ENCODE peak calls at places on chromosomes 11 and 22, in ten cellular contexts. One of them, this sample, is unnamed.

GRCh38 chr11:111765984-111766833 is at the start of gene PPP2R1B:
- DNase-seq in posterior cingulate gyrus: peak; percentile 88
- DNase-seq in H9: peak; percentile 93
- DNase-seq in HT1080: peak; percentile 77
- DNase-seq in NCI-H2029 treated with DMSO at 0.1 percent for 48 hours: peak; percentile 46
- DNase-seq in AG09319: no peak
- DNase-seq in GM23338: peak; percentile 90
- DNase-seq in stromal cell of bone marrow: peak; percentile 34
- DNase-seq in activated naive CD4-positive, alpha-beta T cell treated with anti-CD3 and anti-CD28 coated beads for 36 hours: peak; percentile 78
- DNase-seq in substantia nigra: peak; percentile 84
- DNase-seq in this sample: peak; percentile 83

GRCh38 chr11:64915366-64915887 is 1.6 kb downstream of the ATG2A start:
- DNase-seq in H9: no peak
- DNase-seq in substantia nigra: no peak
- DNase-seq in AG09319: no peak
- DNase-seq in stromal cell of bone marrow: no peak
- DNase-seq in HT1080: no peak
- DNase-seq in NCI-H2029 treated with DMSO at 0.1 percent for 48 hours: no peak
- DNase-seq in posterior cingulate gyrus: no peak
- DNase-seq in GM23338: no peak
- DNase-seq in activated naive CD4-positive, alpha-beta T cell treated with anti-CD3 and anti-CD28 coated beads for 36 hours: no peak
- DNase-seq in this sample: no peak

GRCh38 chr11:24312464-24313238 is 184.2 kb upstream of the LUZP2 start:
- DNase-seq in posterior cingulate gyrus: no peak
- DNase-seq in AG09319: no peak
- DNase-seq in activated naive CD4-positive, alpha-beta T cell treated with anti-CD3 and anti-CD28 coated beads for 36 hours: no peak
- DNase-seq in H9: no peak
- DNase-seq in NCI-H2029 treated with DMSO at 0.1 percent for 48 hours: no peak
- DNase-seq in substantia nigra: no peak
- DNase-seq in HT1080: peak; percentile 42
- DNase-seq in stromal cell of bone marrow: no peak
- DNase-seq in GM23338: no peak
- DNase-seq in this sample: no peak

GRCh38 chr11:115126515-115127208 is 377.6 kb downstream of the CADM1 start:
- DNase-seq in HT1080: no peak
- DNase-seq in stromal cell of bone marrow: no peak
- DNase-seq in GM23338: no peak
- DNase-seq in NCI-H2029 treated with DMSO at 0.1 percent for 48 hours: no peak
- DNase-seq in substantia nigra: no peak
- DNase-seq in activated naive CD4-positive, alpha-beta T cell treated with anti-CD3 and anti-CD28 coated beads for 36 hours: no peak
- DNase-seq in H9: no peak
- DNase-seq in posterior cingulate gyrus: no peak
- DNase-seq in AG09319: no peak
- DNase-seq in this sample: no peak

GRCh38 chr11:55701429-55701828 is 39.4 kb downstream of the OR4C6 start:
- DNase-seq in NCI-H2029 treated with DMSO at 0.1 percent for 48 hours: no peak
- DNase-seq in substantia nigra: no peak
- DNase-seq in activated naive CD4-positive, alpha-beta T cell treated with anti-CD3 and anti-CD28 coated beads for 36 hours: no peak
- DNase-seq in HT1080: no peak
- DNase-seq in H9: no peak
- DNase-seq in GM23338: no peak
- DNase-seq in stromal cell of bone marrow: no peak
- DNase-seq in posterior cingulate gyrus: no peak
- DNase-seq in AG09319: no peak
- DNase-seq in this sample: no peak

GRCh38 chr11:122186439-122187080 is 70.5 kb upstream of the BLID start:
- DNase-seq in posterior cingulate gyrus: no peak
- DNase-seq in AG09319: peak; percentile 93
- DNase-seq in HT1080: peak; percentile 94
- DNase-seq in GM23338: no peak
- DNase-seq in stromal cell of bone marrow: peak; percentile 99
- DNase-seq in activated naive CD4-positive, alpha-beta T cell treated with anti-CD3 and anti-CD28 coated beads for 36 hours: no peak
- DNase-seq in H9: no peak
- DNase-seq in NCI-H2029 treated with DMSO at 0.1 percent for 48 hours: no peak
- DNase-seq in substantia nigra: no peak
- DNase-seq in this sample: no peak

GRCh38 chr11:125552927-125553326 is 16.4 kb upstream of the EI24 start:
- DNase-seq in HT1080: no peak
- DNase-seq in stromal cell of bone marrow: no peak
- DNase-seq in AG09319: no peak
- DNase-seq in NCI-H2029 treated with DMSO at 0.1 percent for 48 hours: no peak
- DNase-seq in H9: no peak
- DNase-seq in substantia nigra: no peak
- DNase-seq in GM23338: no peak
- DNase-seq in posterior cingulate gyrus: no peak
- DNase-seq in activated naive CD4-positive, alpha-beta T cell treated with anti-CD3 and anti-CD28 coated beads for 36 hours: no peak
- DNase-seq in this sample: no peak

GRCh38 chr11:96621161-96621560 is 231.3 kb downstream of the JRKL start:
- DNase-seq in GM23338: no peak
- DNase-seq in stromal cell of bone marrow: no peak
- DNase-seq in NCI-H2029 treated with DMSO at 0.1 percent for 48 hours: no peak
- DNase-seq in HT1080: no peak
- DNase-seq in AG09319: no peak
- DNase-seq in posterior cingulate gyrus: no peak
- DNase-seq in substantia nigra: no peak
- DNase-seq in H9: no peak
- DNase-seq in activated naive CD4-positive, alpha-beta T cell treated with anti-CD3 and anti-CD28 coated beads for 36 hours: no peak
- DNase-seq in this sample: no peak

GRCh38 chr11:130227373-130227772 is 67.8 kb downstream of the ST14 start:
- DNase-seq in activated naive CD4-positive, alpha-beta T cell treated with anti-CD3 and anti-CD28 coated beads for 36 hours: no peak
- DNase-seq in substantia nigra: no peak
- DNase-seq in stromal cell of bone marrow: no peak
- DNase-seq in GM23338: no peak
- DNase-seq in posterior cingulate gyrus: no peak
- DNase-seq in NCI-H2029 treated with DMSO at 0.1 percent for 48 hours: no peak
- DNase-seq in H9: no peak
- DNase-seq in AG09319: no peak
- DNase-seq in HT1080: no peak
- DNase-seq in this sample: no peak

GRCh38 chr11:2409701-2410468 is 9.3 kb downstream of the TSSC4 start:
- DNase-seq in GM23338: no peak
- DNase-seq in activated naive CD4-positive, alpha-beta T cell treated with anti-CD3 and anti-CD28 coated beads for 36 hours: no peak
- DNase-seq in NCI-H2029 treated with DMSO at 0.1 percent for 48 hours: no peak
- DNase-seq in AG09319: no peak
- DNase-seq in HT1080: no peak
- DNase-seq in stromal cell of bone marrow: no peak
- DNase-seq in H9: no peak
- DNase-seq in substantia nigra: no peak
- DNase-seq in posterior cingulate gyrus: no peak
- DNase-seq in this sample: no peak

GRCh38 chr11:124633355-124633754 is 10.7 kb downstream of the TBRG1 start:
- DNase-seq in stromal cell of bone marrow: no peak
- DNase-seq in H9: no peak
- DNase-seq in GM23338: no peak
- DNase-seq in posterior cingulate gyrus: no peak
- DNase-seq in HT1080: no peak
- DNase-seq in substantia nigra: no peak
- DNase-seq in activated naive CD4-positive, alpha-beta T cell treated with anti-CD3 and anti-CD28 coated beads for 36 hours: no peak
- DNase-seq in AG09319: no peak
- DNase-seq in NCI-H2029 treated with DMSO at 0.1 percent for 48 hours: no peak
- DNase-seq in this sample: no peak

GRCh38 chr11:34274712-34275398 is 83.0 kb downstream of the ABTB2 start:
- DNase-seq in H9: no peak
- DNase-seq in GM23338: no peak
- DNase-seq in HT1080: peak; percentile 98
- DNase-seq in AG09319: peak; percentile 91
- DNase-seq in substantia nigra: peak; percentile 73
- DNase-seq in stromal cell of bone marrow: peak; percentile 96
- DNase-seq in posterior cingulate gyrus: peak; percentile 41
- DNase-seq in activated naive CD4-positive, alpha-beta T cell treated with anti-CD3 and anti-CD28 coated beads for 36 hours: no peak
- DNase-seq in NCI-H2029 treated with DMSO at 0.1 percent for 48 hours: peak; percentile 89
- DNase-seq in this sample: peak; percentile 75

GRCh38 chr11:84019576-84020194 is 733.5 kb upstream of the CCDC90B start:
- DNase-seq in activated naive CD4-positive, alpha-beta T cell treated with anti-CD3 and anti-CD28 coated beads for 36 hours: no peak
- DNase-seq in AG09319: no peak
- DNase-seq in posterior cingulate gyrus: no peak
- DNase-seq in substantia nigra: no peak
- DNase-seq in HT1080: peak; percentile 81
- DNase-seq in stromal cell of bone marrow: peak; percentile 65
- DNase-seq in GM23338: no peak
- DNase-seq in H9: no peak
- DNase-seq in NCI-H2029 treated with DMSO at 0.1 percent for 48 hours: no peak
- DNase-seq in this sample: no peak

GRCh38 chr11:44434191-44434590 is 124.3 kb upstream of the ALX4 start:
- DNase-seq in GM23338: no peak
- DNase-seq in activated naive CD4-positive, alpha-beta T cell treated with anti-CD3 and anti-CD28 coated beads for 36 hours: no peak
- DNase-seq in posterior cingulate gyrus: no peak
- DNase-seq in H9: no peak
- DNase-seq in stromal cell of bone marrow: no peak
- DNase-seq in AG09319: no peak
- DNase-seq in HT1080: no peak
- DNase-seq in NCI-H2029 treated with DMSO at 0.1 percent for 48 hours: peak; percentile 11
- DNase-seq in substantia nigra: no peak
- DNase-seq in this sample: no peak

GRCh38 chr22:36084717-36085116 is 56.1 kb upstream of the RBFOX2 start:
- DNase-seq in HT1080: no peak
- DNase-seq in posterior cingulate gyrus: no peak
- DNase-seq in activated naive CD4-positive, alpha-beta T cell treated with anti-CD3 and anti-CD28 coated beads for 36 hours: no peak
- DNase-seq in AG09319: no peak
- DNase-seq in NCI-H2029 treated with DMSO at 0.1 percent for 48 hours: no peak
- DNase-seq in H9: no peak
- DNase-seq in substantia nigra: no peak
- DNase-seq in stromal cell of bone marrow: no peak
- DNase-seq in GM23338: no peak
- DNase-seq in this sample: no peak

GRCh38 chr11:87180743-87181142 is 143.0 kb downstream of the TMEM135 start:
- DNase-seq in H9: no peak
- DNase-seq in NCI-H2029 treated with DMSO at 0.1 percent for 48 hours: no peak
- DNase-seq in GM23338: no peak
- DNase-seq in substantia nigra: no peak
- DNase-seq in stromal cell of bone marrow: peak; percentile 57
- DNase-seq in activated naive CD4-positive, alpha-beta T cell treated with anti-CD3 and anti-CD28 coated beads for 36 hours: no peak
- DNase-seq in posterior cingulate gyrus: no peak
- DNase-seq in HT1080: peak; percentile 8
- DNase-seq in AG09319: peak; percentile 8
- DNase-seq in this sample: no peak

GRCh38 chr11:47440054-47440476 is 8.9 kb downstream of the RAPSN start:
- DNase-seq in activated naive CD4-positive, alpha-beta T cell treated with anti-CD3 and anti-CD28 coated beads for 36 hours: no peak
- DNase-seq in GM23338: no peak
- DNase-seq in AG09319: no peak
- DNase-seq in H9: no peak
- DNase-seq in HT1080: no peak
- DNase-seq in posterior cingulate gyrus: no peak
- DNase-seq in substantia nigra: no peak
- DNase-seq in NCI-H2029 treated with DMSO at 0.1 percent for 48 hours: no peak
- DNase-seq in stromal cell of bone marrow: no peak
- DNase-seq in this sample: no peak

GRCh38 chr11:1101318-1102089 is 26.8 kb downstream of the MUC2 start:
- DNase-seq in H9: no peak
- DNase-seq in posterior cingulate gyrus: no peak
- DNase-seq in activated naive CD4-positive, alpha-beta T cell treated with anti-CD3 and anti-CD28 coated beads for 36 hours: no peak
- DNase-seq in NCI-H2029 treated with DMSO at 0.1 percent for 48 hours: no peak
- DNase-seq in AG09319: no peak
- DNase-seq in GM23338: no peak
- DNase-seq in HT1080: no peak
- DNase-seq in substantia nigra: no peak
- DNase-seq in stromal cell of bone marrow: no peak
- DNase-seq in this sample: no peak

GRCh38 chr11:122100222-122101080 is 15.6 kb downstream of the BLID start:
- DNase-seq in HT1080: no peak
- DNase-seq in H9: peak; percentile 67
- DNase-seq in posterior cingulate gyrus: peak; percentile 67
- DNase-seq in AG09319: peak; percentile 75
- DNase-seq in substantia nigra: peak; percentile 41
- DNase-seq in activated naive CD4-positive, alpha-beta T cell treated with anti-CD3 and anti-CD28 coated beads for 36 hours: no peak
- DNase-seq in NCI-H2029 treated with DMSO at 0.1 percent for 48 hours: no peak
- DNase-seq in GM23338: peak; percentile 74
- DNase-seq in stromal cell of bone marrow: peak; percentile 70
- DNase-seq in this sample: peak; percentile 63

GRCh38 chr11:16082532-16083055 is 273.8 kb downstream of the SOX6 start:
- DNase-seq in substantia nigra: no peak
- DNase-seq in H9: no peak
- DNase-seq in activated naive CD4-positive, alpha-beta T cell treated with anti-CD3 and anti-CD28 coated beads for 36 hours: no peak
- DNase-seq in HT1080: no peak
- DNase-seq in posterior cingulate gyrus: no peak
- DNase-seq in NCI-H2029 treated with DMSO at 0.1 percent for 48 hours: peak; percentile 90
- DNase-seq in GM23338: no peak
- DNase-seq in stromal cell of bone marrow: no peak
- DNase-seq in AG09319: no peak
- DNase-seq in this sample: no peak

GRCh38 chr11:131504199-131504949 is 134.0 kb downstream of the NTM start:
- DNase-seq in AG09319: no peak
- DNase-seq in posterior cingulate gyrus: peak; percentile 69
- DNase-seq in H9: peak; percentile 82
- DNase-seq in GM23338: peak; percentile 89
- DNase-seq in activated naive CD4-positive, alpha-beta T cell treated with anti-CD3 and anti-CD28 coated beads for 36 hours: no peak
- DNase-seq in HT1080: peak; percentile 61
- DNase-seq in NCI-H2029 treated with DMSO at 0.1 percent for 48 hours: no peak
- DNase-seq in stromal cell of bone marrow: no peak
- DNase-seq in substantia nigra: peak; percentile 63
- DNase-seq in this sample: peak; percentile 42

GRCh38 chr11:35030716-35031213 is 108.2 kb upstream of the CD44 start:
- DNase-seq in activated naive CD4-positive, alpha-beta T cell treated with anti-CD3 and anti-CD28 coated beads for 36 hours: peak; percentile 55
- DNase-seq in AG09319: no peak
- DNase-seq in GM23338: no peak
- DNase-seq in posterior cingulate gyrus: no peak
- DNase-seq in stromal cell of bone marrow: peak; percentile 99
- DNase-seq in H9: no peak
- DNase-seq in substantia nigra: no peak
- DNase-seq in NCI-H2029 treated with DMSO at 0.1 percent for 48 hours: no peak
- DNase-seq in HT1080: peak; percentile 99
- DNase-seq in this sample: no peak

GRCh38 chr22:49203863-49204598 is 623.6 kb downstream of the BRD1 start:
- DNase-seq in activated naive CD4-positive, alpha-beta T cell treated with anti-CD3 and anti-CD28 coated beads for 36 hours: no peak
- DNase-seq in posterior cingulate gyrus: peak; percentile 1
- DNase-seq in stromal cell of bone marrow: no peak
- DNase-seq in GM23338: no peak
- DNase-seq in HT1080: no peak
- DNase-seq in AG09319: no peak
- DNase-seq in NCI-H2029 treated with DMSO at 0.1 percent for 48 hours: no peak
- DNase-seq in substantia nigra: no peak
- DNase-seq in H9: peak; percentile 20
- DNase-seq in this sample: no peak

GRCh38 chr11:113106507-113106906 is 145.3 kb downstream of the NCAM1 start:
- DNase-seq in AG09319: no peak
- DNase-seq in stromal cell of bone marrow: no peak
- DNase-seq in substantia nigra: no peak
- DNase-seq in HT1080: peak; percentile 93
- DNase-seq in NCI-H2029 treated with DMSO at 0.1 percent for 48 hours: no peak
- DNase-seq in activated naive CD4-positive, alpha-beta T cell treated with anti-CD3 and anti-CD28 coated beads for 36 hours: no peak
- DNase-seq in H9: no peak
- DNase-seq in posterior cingulate gyrus: no peak
- DNase-seq in GM23338: no peak
- DNase-seq in this sample: no peak

GRCh38 chr11:41459602-41460405 is at the start of gene LRRC4C:
- DNase-seq in posterior cingulate gyrus: peak; percentile 8
- DNase-seq in H9: no peak
- DNase-seq in stromal cell of bone marrow: no peak
- DNase-seq in NCI-H2029 treated with DMSO at 0.1 percent for 48 hours: no peak
- DNase-seq in activated naive CD4-positive, alpha-beta T cell treated with anti-CD3 and anti-CD28 coated beads for 36 hours: no peak
- DNase-seq in GM23338: peak; percentile 34
- DNase-seq in HT1080: no peak
- DNase-seq in substantia nigra: peak; percentile 12
- DNase-seq in AG09319: no peak
- DNase-seq in this sample: peak; percentile 53

GRCh38 chr11:75022759-75023396 is 34.1 kb downstream of the NEU3 start:
- DNase-seq in NCI-H2029 treated with DMSO at 0.1 percent for 48 hours: peak; percentile 23
- DNase-seq in AG09319: peak; percentile 62
- DNase-seq in GM23338: peak; percentile 88
- DNase-seq in stromal cell of bone marrow: peak; percentile 68
- DNase-seq in HT1080: peak; percentile 86
- DNase-seq in H9: peak; percentile 85
- DNase-seq in activated naive CD4-positive, alpha-beta T cell treated with anti-CD3 and anti-CD28 coated beads for 36 hours: peak; percentile 87
- DNase-seq in substantia nigra: peak; percentile 75
- DNase-seq in posterior cingulate gyrus: peak; percentile 78
- DNase-seq in this sample: peak; percentile 35

GRCh38 chr11:114610550-114610949 is 15.0 kb upstream of the NXPE4 start:
- DNase-seq in HT1080: no peak
- DNase-seq in substantia nigra: no peak
- DNase-seq in GM23338: no peak
- DNase-seq in stromal cell of bone marrow: no peak
- DNase-seq in activated naive CD4-positive, alpha-beta T cell treated with anti-CD3 and anti-CD28 coated beads for 36 hours: no peak
- DNase-seq in AG09319: no peak
- DNase-seq in H9: no peak
- DNase-seq in NCI-H2029 treated with DMSO at 0.1 percent for 48 hours: no peak
- DNase-seq in posterior cingulate gyrus: no peak
- DNase-seq in this sample: no peak

GRCh38 chr11:59174664-59175033 is 2.7 kb downstream of the DTX4 start:
- DNase-seq in stromal cell of bone marrow: no peak
- DNase-seq in HT1080: peak; percentile 46
- DNase-seq in AG09319: no peak
- DNase-seq in H9: no peak
- DNase-seq in activated naive CD4-positive, alpha-beta T cell treated with anti-CD3 and anti-CD28 coated beads for 36 hours: peak; percentile 38
- DNase-seq in substantia nigra: peak; percentile 25
- DNase-seq in NCI-H2029 treated with DMSO at 0.1 percent for 48 hours: no peak
- DNase-seq in posterior cingulate gyrus: no peak
- DNase-seq in GM23338: no peak
- DNase-seq in this sample: no peak